ENCODE peak calls at places on chromosome 6, in four cellular contexts. V is fibroblast of lung, R is NB4, A is epithelial cell of esophagus. M is an unnamed sample.

GRCh38 chr6:105431226-105431625 is 28.3 kb upstream of the PREP start:
- DNase-seq in V (peak), R (peak), A (peak), M (peak)

GRCh38 chr6:99559056-99559455 is 9.4 kb downstream of the CCNC start:
- DNase-seq in V (no peak), R (peak), A (no peak), M (no peak)

GRCh38 chr6:145214570-145214969 is 520.8 kb downstream of the EPM2A start:
- DNase-seq in V (peak), R (peak), A (peak), M (peak)

GRCh38 chr6:167210375-167211295 is 52.9 kb upstream of the GPR31 start:
- DNase-seq in V (no peak), R (no peak), A (no peak), M (no peak)

GRCh38 chr6:77461796-77462195 is 1.5 kb downstream of the HTR1B start:
- DNase-seq in V (no peak), R (no peak), A (no peak), M (no peak)

GRCh38 chr6:2790588-2790987 is 25.4 kb downstream of the WRNIP1 start:
- DNase-seq in V (peak), R (no peak), A (peak), M (no peak)

GRCh38 chr6:11584264-11584663 is 46.7 kb downstream of the TMEM170B start:
- DNase-seq in V (peak), R (no peak), A (no peak), M (no peak)

GRCh38 chr6:39599341-39599740 is 125.9 kb downstream of the KIF6 start:
- DNase-seq in V (no peak), R (no peak), A (no peak), M (no peak)

GRCh38 chr6:72788188-72788587 is 166.3 kb downstream of the KCNQ5 start:
- DNase-seq in V (peak), R (no peak), A (peak), M (no peak)

GRCh38 chr6:13360671-13361540 is 32.6 kb upstream of the TBC1D7 start:
- DNase-seq in V (no peak), R (peak), A (no peak), M (no peak)

DNA sequence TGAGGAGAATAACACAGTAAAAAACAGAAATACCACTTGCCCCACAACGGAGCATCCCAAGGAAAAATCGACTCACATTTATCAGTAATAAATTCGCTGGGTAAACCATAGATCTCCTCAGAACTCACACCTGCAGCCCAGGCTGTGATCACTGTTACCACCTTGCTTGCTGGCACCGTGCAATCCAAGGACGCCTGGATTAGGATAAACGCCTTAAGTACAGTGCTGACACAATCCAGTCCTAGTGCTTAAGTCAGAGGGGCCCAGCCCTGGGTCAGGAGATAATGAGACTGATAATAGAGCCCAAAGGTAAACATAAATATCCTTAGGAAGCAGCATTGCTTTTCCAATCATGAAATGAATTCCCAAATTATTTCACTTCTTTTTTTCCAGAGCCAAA is 62.5 kb downstream of the EPB41L2 start:
- DNase-seq in V (no peak), R (no peak), A (no peak), M (no peak)
- H3K4me3 ChIP-seq in V (no peak), R (no peak), A (no peak), M (no peak)

DNA sequence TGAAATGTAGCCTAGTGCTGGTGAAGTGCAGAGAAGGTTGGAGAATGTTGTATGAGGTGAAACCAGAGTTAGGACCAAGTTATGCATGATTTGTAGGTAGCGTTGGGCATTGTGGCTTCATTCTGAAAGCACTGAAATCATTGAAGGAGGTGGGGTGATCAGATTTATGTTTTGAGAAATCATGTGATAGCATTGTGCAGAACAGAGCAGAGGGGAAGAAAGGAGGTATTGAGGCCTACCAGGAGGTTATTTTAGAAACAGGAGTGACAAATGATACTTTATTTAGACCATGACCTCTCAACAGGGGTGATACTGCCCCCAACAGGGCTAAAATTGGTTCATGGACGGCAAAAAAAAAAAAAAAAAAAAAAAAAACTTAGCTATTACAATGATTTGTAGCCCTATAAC is 15.6 kb upstream of the HMGN3 start:
- DNase-seq in V (no peak), R (peak), A (no peak), M (peak)
- TF ChIP-seq CTCF in V (no peak), R (peak), A (no peak), M (no peak)

GRCh38 chr6:19551611-19552010 is 285.6 kb upstream of the ID4 start:
- DNase-seq in V (no peak), R (no peak), A (peak), M (no peak)
- H3K4me3 ChIP-seq in V (no peak), R (no peak), A (no peak), M (no peak)

DNA sequence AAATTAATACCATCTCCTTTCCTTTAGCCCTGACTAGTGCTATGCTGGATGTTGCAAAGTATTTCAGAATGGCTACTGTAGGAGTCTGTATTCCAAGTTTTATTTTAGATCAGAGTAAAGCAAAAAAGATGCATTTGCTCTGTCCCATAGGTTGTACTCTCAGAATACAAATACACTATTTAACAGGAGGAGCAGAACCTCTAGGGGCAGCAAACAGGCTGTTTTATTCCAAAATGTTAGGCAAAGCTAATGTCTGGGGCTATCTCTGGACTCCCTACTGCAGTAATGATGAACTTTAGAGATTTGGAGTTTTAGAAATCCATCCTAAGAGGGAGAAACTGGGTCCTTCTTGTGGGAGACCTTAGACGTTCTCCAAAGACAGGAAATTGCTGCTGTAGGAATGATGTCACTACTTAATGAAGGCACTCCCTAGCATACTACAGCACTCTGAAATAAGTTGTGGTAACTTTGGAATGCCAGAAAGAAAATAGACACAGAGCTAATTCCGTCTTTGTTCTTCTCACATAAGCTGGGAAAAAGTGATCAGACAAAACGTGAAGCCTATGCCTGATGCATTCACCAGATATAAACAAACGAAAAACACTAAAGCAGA is 392.4 kb upstream of the HS3ST5 start:
- DNase-seq in V (no peak), R (no peak), A (no peak), M (no peak)
- TF ChIP-seq CTCF in V (no peak), R (no peak), A (no peak), M (no peak)

DNA sequence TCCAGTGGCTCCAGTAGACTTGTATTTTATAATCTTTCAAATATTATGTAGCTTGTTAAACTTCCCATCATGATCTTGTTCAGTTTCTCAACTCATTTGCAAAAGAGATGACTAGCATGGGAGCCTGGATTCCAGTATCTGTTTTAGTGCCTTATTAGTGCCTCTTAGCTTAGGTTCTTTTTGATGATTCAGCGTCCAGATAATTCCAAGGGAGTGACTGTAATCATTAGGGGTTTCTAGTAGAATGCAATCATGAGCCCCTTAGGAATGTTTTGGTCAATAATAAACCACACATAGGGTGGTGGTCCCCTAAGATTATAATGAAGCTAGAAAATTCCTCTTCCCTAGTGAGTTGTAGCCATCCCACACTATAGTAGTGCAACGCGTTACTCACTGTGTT is 7.0 kb downstream of the CD2AP start:
- DNase-seq in V (peak), R (no peak), A (peak), M (no peak)
- H3K4me3 ChIP-seq in V (no peak), R (no peak), A (no peak), M (no peak)

GRCh38 chr6:116512155-116512559 is 718 bp downstream of the CALHM5 start:
- DNase-seq in V (peak), R (no peak), A (no peak), M (peak)

GRCh38 chr6:116512709-116513108 is 1.3 kb downstream of the CALHM5 start:
- DNase-seq in V (no peak), R (no peak), A (no peak), M (no peak)

GRCh38 chr6:116508527-116508926 is 2.9 kb upstream of the CALHM5 start:
- DNase-seq in V (no peak), R (no peak), A (no peak), M (no peak)

GRCh38 chr6:116511424-116512131 is at the start of gene CALHM5:
- DNase-seq in V (peak), R (peak), A (peak), M (no peak)

DNA sequence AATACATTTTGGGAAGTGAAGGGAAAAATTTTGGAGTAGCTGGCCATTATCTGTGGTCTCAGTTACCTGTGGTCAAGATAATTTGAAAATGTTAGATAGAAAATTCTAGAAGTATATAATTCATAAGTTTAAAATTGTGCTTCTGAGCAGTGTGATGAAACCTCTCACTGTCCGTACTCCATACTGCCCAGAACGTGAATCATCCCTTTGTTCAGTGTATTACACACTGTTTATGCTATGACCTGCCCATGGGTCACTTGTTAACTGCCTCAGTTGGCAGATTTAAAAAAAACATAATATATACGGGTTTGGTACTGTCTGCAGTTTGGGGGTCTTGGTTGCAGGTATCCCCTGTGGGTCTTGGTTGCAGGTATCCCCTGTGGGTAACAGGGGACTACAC is 4.1 kb upstream of the CALHM5 start:
- DNase-seq in V (peak), R (no peak), A (peak), M (no peak)
- TF ChIP-seq CTCF in V (no peak), R (no peak), A (no peak), M (no peak)

GRCh38 chr6:163437466-163437865 is 22.9 kb downstream of the QKI start:
- DNase-seq in V (no peak), R (no peak), A (no peak), M (no peak)
- H3K4me3 ChIP-seq in V (no peak), R (no peak), A (no peak), M (no peak)

GRCh38 chr6:136739501-136739900 is 52.8 kb downstream of the MAP3K5 start:
- DNase-seq in V (no peak), R (no peak), A (no peak), M (no peak)
- TF ChIP-seq CTCF in V (no peak), R (no peak), A (no peak), M (no peak)

GRCh38 chr6:43494766-43495165 is 15.4 kb downstream of the LRRC73 start:
- DNase-seq in V (no peak), R (no peak), A (no peak), M (no peak)

GRCh38 chr6:43492673-43493072 is 15.3 kb downstream of the TJAP1 start:
- DNase-seq in V (no peak), R (no peak), A (no peak), M (no peak)

GRCh38 chr6:43493230-43493629 is 15.9 kb downstream of the TJAP1 start:
- DNase-seq in V (no peak), R (no peak), A (no peak), M (no peak)

GRCh38 chr6:43494321-43494720 is 15.8 kb downstream of the LRRC73 start:
- DNase-seq in V (no peak), R (no peak), A (no peak), M (no peak)

DNA sequence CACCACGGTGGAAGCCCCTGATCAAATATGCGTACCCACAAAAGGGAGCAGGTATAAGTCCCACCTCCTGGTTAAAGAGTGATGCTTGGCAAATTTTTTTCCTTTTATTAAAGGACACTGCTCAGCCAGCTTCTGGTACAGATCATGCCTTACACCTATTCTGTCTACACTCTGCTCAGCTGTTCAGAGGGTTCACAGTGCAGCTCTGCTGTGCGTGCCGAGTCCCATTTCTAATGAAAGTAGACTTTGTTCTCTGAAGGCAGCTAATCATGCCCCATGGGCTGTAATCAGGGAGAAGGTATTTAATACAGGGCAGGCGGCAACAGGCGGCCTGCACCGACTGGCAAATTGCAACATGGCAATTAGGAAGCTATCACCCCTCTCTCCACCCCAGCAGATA is 16.3 kb downstream of the LRRC73 start:
- DNase-seq in V (no peak), R (no peak), A (peak), M (no peak)
- H3K4me3 ChIP-seq in V (no peak), R (no peak), A (no peak), M (no peak)